ENCODE peak calls at places on chromosome 9, in ten cellular contexts. R, Q, Z, U, S, F, C, G, L and O are unnamed samples.

GRCh38 chr9:129406278-129407225 is 214.3 kb downstream of the C9orf50 start:
- DNase-seq in G (no peak), F (peak), R (no peak), Z (no peak), C (no peak), U (peak), Q (no peak), S (no peak), L (no peak), O (no peak)

GRCh38 chr9:18296702-18297531 is 177.0 kb upstream of the ADAMTSL1 start:
- DNase-seq in U (no peak), C (no peak), R (no peak), Z (no peak), S (peak), F (no peak), L (peak), G (no peak), Q (no peak), O (no peak)

GRCh38 chr9:22141906-22142305 is 132.8 kb upstream of the CDKN2B start:
- DNase-seq in Z (no peak), F (peak), C (peak), L (peak), Q (no peak), U (no peak), G (peak), S (no peak), R (no peak), O (no peak)

GRCh38 chr9:6788175-6789016 is 30.6 kb downstream of the KDM4C start:
- DNase-seq in Q (no peak), G (no peak), U (peak), F (peak), R (no peak), S (peak), C (no peak), L (peak), Z (peak), O (no peak)

GRCh38 chr9:90965911-90966290 is 164.3 kb downstream of the SYK start:
- DNase-seq in Q (no peak), G (no peak), R (no peak), L (no peak), U (no peak), F (no peak), C (no peak), S (no peak), Z (no peak), O (no peak)

GRCh38 chr9:122191519-122191918 is 31.8 kb downstream of the MORN5 start:
- DNase-seq in Z (no peak), Q (no peak), U (no peak), F (no peak), R (no peak), S (no peak), G (no peak), C (no peak), L (no peak), O (no peak)

GRCh38 chr9:71655778-71656177 is 112.5 kb downstream of the CEMIP2 start:
- DNase-seq in U (no peak), R (no peak), C (no peak), L (no peak), Q (no peak), G (no peak), Z (no peak), S (no peak), F (no peak), O (no peak)

GRCh38 chr9:104232781-104233341 is 138.8 kb downstream of the SMC2 start:
- DNase-seq in S (peak), R (no peak), F (no peak), U (no peak), L (peak), Z (no peak), C (no peak), G (no peak), Q (no peak), O (no peak)

GRCh38 chr9:97848582-97849237 is 4.3 kb upstream of the FOXE1 start:
- DNase-seq in C (no peak), Z (no peak), U (no peak), R (no peak), Q (no peak), G (no peak), F (no peak), S (no peak), L (no peak), O (peak)

GRCh38 chr9:12290166-12290869 is 402.9 kb upstream of the TYRP1 start:
- DNase-seq in Q (no peak), S (no peak), Z (no peak), L (no peak), R (no peak), U (no peak), F (no peak), C (no peak), G (no peak), O (no peak)

GRCh38 chr9:69171049-69171448 is 3.0 kb upstream of the TJP2 start:
- DNase-seq in G (no peak), Z (no peak), C (no peak), U (no peak), L (no peak), F (no peak), R (no peak), Q (no peak), S (no peak), O (no peak)

GRCh38 chr9:132828201-132828770 is 49.8 kb downstream of the AK8 start:
- DNase-seq in L (no peak), F (no peak), C (no peak), G (no peak), S (no peak), R (no peak), U (no peak), Z (no peak), Q (no peak), O (no peak)

GRCh38 chr9:133731876-133732321 is 6.3 kb downstream of the SARDH start:
- DNase-seq in L (peak), S (peak), Z (no peak), R (no peak), G (peak), F (peak), C (no peak), Q (no peak), U (peak), O (no peak)

GRCh38 chr9:75964431-75964830 is 74.0 kb downstream of the PCSK5 start:
- DNase-seq in U (no peak), Q (no peak), S (no peak), C (no peak), L (no peak), R (no peak), F (no peak), G (no peak), Z (peak), O (no peak)

GRCh38 chr9:84343111-84343521 is 2.6 kb upstream of the SLC28A3 start:
- DNase-seq in S (peak), G (no peak), C (no peak), Q (no peak), F (no peak), U (no peak), R (no peak), Z (no peak), L (peak), O (no peak)

GRCh38 chr9:2916382-2916985 is 72.6 kb upstream of the PUM3 start:
- DNase-seq in F (no peak), C (no peak), S (no peak), Z (no peak), Q (no peak), L (no peak), U (no peak), G (no peak), R (no peak), O (no peak)